ENCODE peak calls at places on chromosome 12, in nine cellular contexts. P, G, U, X, S, F, J, Y and C are unnamed samples.

GRCh38 chr12:53603804-53604203 is 22.4 kb downstream of the ATF7 start:
- DNase-seq in S (no peak), G (no peak), Y (no peak), P (no peak), X (no peak), F (no peak), U (peak; percentile 53), J (no peak), C (no peak)

GRCh38 chr12:128644664-128645296 is 179.0 kb downstream of the SLC15A4 start:
- DNase-seq in S (no peak), X (peak; percentile 87), U (peak; percentile 1), Y (no peak), P (no peak), G (peak; percentile 80), J (peak; percentile 70), F (no peak), C (peak; percentile 49)

GRCh38 chr12:3310271-3311026 is 180.6 kb upstream of the PRMT8 start:
- DNase-seq in G (no peak), F (no peak), U (no peak), S (peak; percentile 68), X (no peak), Y (no peak), P (no peak), J (no peak), C (no peak)

GRCh38 chr12:120102189-120103043 is 14.1 kb downstream of the RAB35 start:
- DNase-seq in F (no peak), G (no peak), P (no peak), X (no peak), S (peak; percentile 84), U (no peak), Y (no peak), J (no peak), C (no peak)

GRCh38 chr12:591571-592505 is 71.4 kb downstream of the NINJ2 start:
- DNase-seq in Y (no peak), F (no peak), G (peak; percentile 52), X (no peak), P (peak; percentile 86), U (no peak), J (no peak), S (no peak), C (peak; percentile 78)

GRCh38 chr12:76810690-76811434 is 46.9 kb downstream of the ZDHHC17 start:
- DNase-seq in J (no peak), G (no peak), F (no peak), U (no peak), Y (peak; percentile 5), S (no peak), X (no peak), P (no peak), C (no peak)

GRCh38 chr12:112418248-112418595 is 525 bp upstream of the PTPN11 start:
- DNase-seq in U (no peak), F (no peak), G (no peak), P (no peak), J (no peak), Y (no peak), S (no peak), X (no peak), C (no peak)

GRCh38 chr12:5392961-5393360 is 38.9 kb upstream of the NTF3 start:
- DNase-seq in G (no peak), Y (no peak), F (no peak), J (no peak), S (no peak), U (no peak), X (no peak), P (no peak), C (no peak)

GRCh38 chr12:63098851-63099250 is 52.1 kb downstream of the AVPR1A start:
- DNase-seq in S (no peak), G (peak; percentile 55), F (no peak), J (no peak), X (no peak), Y (no peak), P (no peak), U (no peak), C (no peak)

GRCh38 chr12:121968880-121969279 is 50.5 kb downstream of the CFAP251 start:
- DNase-seq in X (no peak), G (no peak), F (no peak), S (no peak), Y (no peak), J (no peak), U (no peak), P (no peak), C (no peak)

GRCh38 chr12:14613718-14614117 is 46.0 kb upstream of the PLBD1 start:
- DNase-seq in X (no peak), Y (no peak), J (no peak), P (no peak), G (no peak), S (no peak), U (peak; percentile 70), F (no peak), C (no peak)

GRCh38 chr12:501722-502447 is 42.1 kb downstream of the B4GALNT3 start:
- DNase-seq in X (peak; percentile 68), S (no peak), F (no peak), P (peak; percentile 68), J (no peak), G (peak; percentile 64), U (no peak), Y (no peak), C (no peak)

GRCh38 chr12:107405436-107405835 is 280.2 kb upstream of the PWP1 start:
- DNase-seq in X (no peak), F (no peak), U (no peak), P (no peak), S (no peak), J (no peak), G (no peak), Y (no peak), C (peak; percentile 27)

GRCh38 chr12:124622326-124622725 is 54.9 kb upstream of the NCOR2 start:
- DNase-seq in X (no peak), F (no peak), P (no peak), G (no peak), J (peak; percentile 54), U (no peak), S (no peak), Y (no peak), C (no peak)

GRCh38 chr12:73598626-73599025 is 939.0 kb upstream of the ATXN7L3B start:
- DNase-seq in U (peak; percentile 14), S (no peak), Y (no peak), J (no peak), G (no peak), X (no peak), P (no peak), F (no peak), C (no peak)

GRCh38 chr12:50401383-50402155 is 884 bp downstream of the LARP4 start:
- DNase-seq in Y (peak; percentile 74), G (no peak), F (peak; percentile 73), J (peak; percentile 41), S (no peak), U (peak; percentile 55), P (peak; percentile 82), X (no peak), C (no peak)

GRCh38 chr12:80068173-80068572 is 31.2 kb upstream of the OTOGL start:
- DNase-seq in F (no peak), G (peak; percentile 17), X (peak; percentile 88), J (no peak), U (no peak), P (no peak), Y (no peak), S (no peak), C (no peak)
- TF ChIP-seq CTCF in F (no peak), G (peak; percentile 27), X (peak; percentile 44), J (no peak), U (no peak), P (no peak), Y (no peak), S (no peak), C (no peak)

GRCh38 chr12:97713217-97713616 is 250.6 kb downstream of the RMST start:
- DNase-seq in X (no peak), J (no peak), G (no peak), Y (no peak), S (no peak), P (no peak), F (no peak), U (no peak), C (no peak)

GRCh38 chr12:97713972-97714588 is 251.5 kb downstream of the RMST start:
- DNase-seq in J (no peak), G (no peak), F (no peak), S (no peak), X (no peak), Y (no peak), P (no peak), U (no peak), C (no peak)

GRCh38 chr12:97711392-97711791 is 248.8 kb downstream of the RMST start:
- DNase-seq in Y (no peak), P (no peak), G (no peak), F (no peak), J (no peak), U (no peak), S (no peak), X (no peak), C (no peak)

DNA sequence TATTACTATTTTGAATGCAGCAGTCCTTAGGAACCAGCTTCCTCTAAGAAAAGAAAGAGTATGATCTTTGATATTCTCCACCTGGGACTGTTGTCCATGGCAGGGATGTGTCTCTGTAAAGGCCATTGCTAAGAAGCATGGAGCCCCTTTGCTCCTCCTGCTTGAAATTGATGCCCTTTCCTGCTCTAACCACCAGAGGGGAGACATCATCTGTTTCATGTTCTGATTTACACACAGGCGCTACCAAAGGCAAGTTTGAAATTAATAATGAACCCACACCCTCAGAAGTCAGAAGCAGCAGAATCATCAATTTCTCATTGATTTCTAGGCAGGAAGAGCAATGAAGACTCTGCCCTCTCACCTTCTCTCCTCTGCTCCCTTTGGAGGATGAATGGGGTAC is 253.8 kb downstream of the RMST start:
- DNase-seq in Y (peak; percentile 1), U (peak; percentile 22), P (no peak), S (no peak), X (peak; percentile 40), G (peak; percentile 10), J (no peak), F (peak; percentile 1), C (no peak)
- TF ChIP-seq CTCF in Y (no peak), U (peak; percentile 33), P (no peak), S (no peak), X (peak; percentile 71), G (peak; percentile 48), J (no peak), F (no peak), C (peak; percentile 32)

GRCh38 chr12:71754461-71755145 is at the start of gene RAB21:
- DNase-seq in G (peak; percentile 98), F (peak; percentile 97), J (peak; percentile 100), P (peak; percentile 100), U (peak; percentile 99), S (peak; percentile 100), X (peak; percentile 100), Y (peak; percentile 98), C (peak; percentile 99)
- TF ChIP-seq CTCF in G (peak; percentile 16), F (peak; percentile 32), J (peak; percentile 21), P (no peak), U (peak; percentile 49), S (peak; percentile 48), X (no peak), Y (peak; percentile 27), C (peak; percentile 32)

GRCh38 chr12:132489602-132490239 is at the start of gene FBRSL1:
- DNase-seq in G (peak; percentile 88), F (peak; percentile 85), Y (peak; percentile 91), J (peak; percentile 95), P (peak; percentile 97), S (peak; percentile 97), U (peak; percentile 87), X (peak; percentile 94), C (peak; percentile 96)
- TF ChIP-seq CTCF in G (peak; percentile 4), F (no peak), Y (no peak), J (no peak), P (no peak), S (no peak), U (no peak), X (no peak), C (no peak)

GRCh38 chr12:43776498-43776897 is 17.7 kb downstream of the IRAK4 start:
- DNase-seq in F (peak; percentile 50), S (no peak), J (no peak), Y (peak; percentile 47), U (peak; percentile 50), G (peak; percentile 20), P (no peak), X (no peak), C (no peak)
- TF ChIP-seq CTCF in F (peak; percentile 35), S (no peak), J (peak; percentile 18), Y (peak; percentile 35), U (peak; percentile 49), G (peak; percentile 35), P (no peak), X (peak; percentile 66), C (peak; percentile 15)